ENCODE peak calls at places on chromosomes 7 and 10, in five cellular contexts. C is caudate nucleus, T is neural progenitor cell, D is H9, H is astrocyte. N is an unnamed sample.

GRCh38 chr7:148661471-148661870 is 37.2 kb upstream of the CUL1 start:
- DNase-seq in C (no peak), T (no peak), D (no peak), H (no peak), N (no peak)

GRCh38 chr10:15035385-15036301 is 8.1 kb upstream of the OLAH start:
- DNase-seq in C (no peak), T (no peak), D (peak; percentile 79), H (peak; percentile 57), N (no peak)

GRCh38 chr7:134943785-134944400 is 42.4 kb upstream of the AGBL3 start:
- DNase-seq in C (no peak), T (peak; percentile 23), D (no peak), H (no peak), N (no peak)

GRCh38 chr10:48496831-48497792 is 107.8 kb downstream of the ARHGAP22 start:
- DNase-seq in C (no peak), T (no peak), D (no peak), H (peak; percentile 69), N (no peak)

GRCh38 chr10:129547583-129547982 is 80.5 kb downstream of the MGMT start:
- DNase-seq in C (no peak), T (no peak), D (no peak), H (no peak), N (no peak)

GRCh38 chr7:48636391-48637015 is 287.8 kb upstream of the CDC14C start:
- DNase-seq in C (no peak), T (no peak), D (no peak), H (no peak), N (no peak)

GRCh38 chr10:123848564-123849457 is 42.8 kb downstream of the CPXM2 start:
- DNase-seq in C (no peak), T (no peak), D (no peak), H (no peak), N (no peak)

GRCh38 chr7:79570904-79571303 is 117.4 kb upstream of the MAGI2 start:
- DNase-seq in C (no peak), T (no peak), D (no peak), H (no peak), N (no peak)

GRCh38 chr7:85102813-85103350 is 84.0 kb downstream of the SEMA3D start:
- DNase-seq in C (no peak), T (no peak), D (no peak), H (peak; percentile 83), N (no peak)

GRCh38 chr10:71950683-71951082 is 13.5 kb upstream of the CHST3 start:
- DNase-seq in C (no peak), T (no peak), D (no peak), H (no peak), N (no peak)

GRCh38 chr10:113108180-113108835 is 158.3 kb downstream of the TCF7L2 start:
- DNase-seq in C (no peak), T (peak; percentile 74), D (peak; percentile 88), H (no peak), N (no peak)

GRCh38 chr10:526651-527312 is 162.7 kb downstream of the DIP2C start:
- DNase-seq in C (no peak), T (peak; percentile 53), D (peak; percentile 76), H (no peak), N (no peak)

GRCh38 chr10:30192846-30193608 is 133.6 kb upstream of the JCAD start:
- DNase-seq in C (no peak), T (no peak), D (no peak), H (no peak), N (no peak)

GRCh38 chr7:8261711-8262695 is at the start of gene ICA1:
- DNase-seq in C (peak; percentile 58), T (peak; percentile 91), D (peak; percentile 80), H (peak; percentile 20), N (no peak)

GRCh38 chr10:119342017-119342734 is 134.8 kb downstream of the GRK5 start:
- DNase-seq in C (no peak), T (no peak), D (no peak), H (no peak), N (no peak)

GRCh38 chr10:30562787-30563186 is 66.8 kb downstream of the LYZL2 start:
- DNase-seq in C (no peak), T (no peak), D (no peak), H (no peak), N (no peak)

GRCh38 chr7:24972991-24973390 is 7.0 kb downstream of the OSBPL3 start:
- DNase-seq in C (no peak), T (no peak), D (no peak), H (peak; percentile 71), N (no peak)

GRCh38 chr7:101165075-101165957 is at the start of gene VGF:
- DNase-seq in C (peak; percentile 80), T (peak; percentile 99), D (peak; percentile 97), H (peak; percentile 68), N (peak; percentile 91)

GRCh38 chr7:18345641-18346234 is 149.8 kb upstream of the HDAC9 start:
- DNase-seq in C (no peak), T (peak; percentile 68), D (peak; percentile 49), H (peak; percentile 6), N (peak; percentile 37)

GRCh38 chr7:108280136-108280535 is 150.0 kb upstream of the LAMB4 start:
- DNase-seq in C (no peak), T (no peak), D (no peak), H (no peak), N (no peak)

GRCh38 chr10:77252380-77252779 is 385.2 kb downstream of the KCNMA1 start:
- DNase-seq in C (no peak), T (no peak), D (no peak), H (no peak), N (no peak)

GRCh38 chr10:24449769-24450310 is 240.9 kb downstream of the KIAA1217 start:
- DNase-seq in C (no peak), T (no peak), D (no peak), H (no peak), N (no peak)
- H3K27ac ChIP-seq in C (no peak overlapping the region), T (no peak overlapping the region), D (no peak overlapping the region), H (peak overlapping the region; percentile 80), N (no peak overlapping the region)

GRCh38 chr10:97718659-97719142 is 5.2 kb downstream of the MARVELD1 start:
- DNase-seq in C (peak; percentile 46), T (peak; percentile 48), D (no peak), H (no peak), N (no peak)
- H3K27ac ChIP-seq in C (peak overlapping the region; percentile 81), T (peak overlapping the region; percentile 73), D (no peak overlapping the region), H (no peak overlapping the region), N (no peak overlapping the region)

GRCh38 chr10:74176380-74177139 is 25.5 kb downstream of the ADK start:
- DNase-seq in C (peak; percentile 92), T (peak; percentile 94), D (peak; percentile 97), H (peak; percentile 86), N (peak; percentile 95)

GRCh38 chr10:74175510-74176379 is 24.7 kb downstream of the ADK start:
- DNase-seq in C (no peak), T (no peak), D (no peak), H (no peak), N (no peak)

GRCh38 chr10:74178042-74178791 is 27.2 kb downstream of the ADK start:
- DNase-seq in C (no peak), T (no peak), D (no peak), H (no peak), N (no peak)

GRCh38 chr10:74177140-74177677 is 26.2 kb downstream of the ADK start:
- DNase-seq in C (no peak), T (no peak), D (no peak), H (no peak), N (no peak)

DNA sequence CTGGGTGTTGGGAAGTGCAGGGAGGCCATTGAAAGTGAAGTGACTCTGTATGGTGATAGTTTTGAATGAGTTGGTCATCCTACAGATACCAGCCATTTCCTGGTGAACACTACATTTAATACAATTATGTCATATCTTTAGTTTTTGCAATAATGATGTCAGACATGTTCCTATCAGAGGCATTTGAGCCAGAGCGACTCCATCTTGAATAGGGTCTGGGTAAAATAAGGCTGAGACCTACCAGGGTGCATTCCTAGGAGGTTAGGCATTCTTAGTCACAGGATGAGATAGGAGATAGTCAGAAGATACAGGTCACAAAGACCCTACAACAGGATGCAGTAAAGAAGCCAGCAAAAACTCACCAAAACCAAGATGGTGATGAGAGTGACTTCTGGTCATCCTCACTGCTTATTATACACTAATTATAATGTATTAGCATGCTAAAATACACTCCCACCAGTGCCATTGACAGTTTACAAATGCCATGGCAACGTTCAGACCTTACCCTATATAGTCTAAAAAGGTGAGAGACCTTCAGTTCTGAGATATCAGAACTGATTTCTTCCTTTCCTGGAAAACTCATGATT is 28.2 kb downstream of the ADK start:
- DNase-seq in C (no peak), T (no peak), D (no peak), H (no peak), N (no peak)
- H3K27ac ChIP-seq in C (no peak overlapping the region), T (no peak overlapping the region), D (no peak overlapping the region), H (no peak overlapping the region), N (no peak overlapping the region)

GRCh38 chr7:121020652-121021051 is 32.1 kb downstream of the CPED1 start:
- DNase-seq in C (no peak), T (no peak), D (no peak), H (peak; percentile 58), N (no peak)
- H3K27ac ChIP-seq in C (no peak overlapping the region), T (no peak overlapping the region), D (no peak overlapping the region), H (peak overlapping the region; percentile 28), N (no peak overlapping the region)

GRCh38 chr7:158561659-158562058 is 26.0 kb downstream of the PTPRN2 start:
- DNase-seq in C (no peak), T (no peak), D (no peak), H (no peak), N (no peak)
- H3K27ac ChIP-seq in C (no peak overlapping the region), T (no peak overlapping the region), D (no peak overlapping the region), H (no peak overlapping the region), N (no peak overlapping the region)

N was measured in CD4-positive, alpha-beta memory T cell.